ENCODE peak calls at places on chromosomes 11 and 22, in four cellular contexts. F is naive thymus-derived CD4-positive, alpha-beta T cell; N is psoas muscle; J is gastrocnemius medialis. O is an unnamed sample. For H3K27me3 and H3K9me3, the result is how much of the 10 kb centered on the place peaks cover.

GRCh38 chr11:33773399-33774355 is 643 bp downstream of the FBXO3 start:
- DNase-seq in F (peak), N (peak), J (no peak), O (peak)

GRCh38 chr11:60925685-60926267 is 1.5 kb downstream of the TMEM132A start:
- DNase-seq in F (no peak), N (no peak), J (no peak), O (no peak)

GRCh38 chr11:7143908-7144307 is 55.1 kb downstream of the RBMXL2 start:
- DNase-seq in F (no peak), N (no peak), J (no peak), O (no peak)

GRCh38 chr22:43449831-43450225 is 38.0 kb downstream of the MPPED1 start:
- DNase-seq in F (no peak), N (no peak), J (no peak), O (no peak)

GRCh38 chr11:130817608-130817944 is 98.7 kb downstream of the SNX19 start:
- DNase-seq in F (no peak), N (no peak), J (peak), O (no peak)

GRCh38 chr11:108037636-108038035 is 28.9 kb downstream of the CUL5 start:
- DNase-seq in F (no peak), N (no peak), J (no peak), O (no peak)

GRCh38 chr11:20873054-20873453 is 203.7 kb downstream of the NELL1 start:
- DNase-seq in F (no peak), N (no peak), J (no peak), O (no peak)

GRCh38 chr11:77557553-77557952 is 32.2 kb upstream of the AQP11 start:
- DNase-seq in F (no peak), N (no peak), J (no peak), O (no peak)

GRCh38 chr11:125542709-125543108 is 26.6 kb upstream of the EI24 start:
- DNase-seq in F (no peak), N (no peak), J (no peak), O (no peak)

GRCh38 chr11:120068114-120068573 is 69.8 kb downstream of the TRIM29 start:
- DNase-seq in F (no peak), N (no peak), J (no peak), O (no peak)

GRCh38 chr11:7651140-7651551 is 22.2 kb downstream of the CYB5R2 start:
- DNase-seq in F (no peak), N (no peak), J (no peak), O (no peak)

GRCh38 chr11:70776914-70777532 is 378.7 kb downstream of the CTTN start:
- DNase-seq in F (no peak), N (no peak), J (no peak), O (no peak)

GRCh38 chr11:108774037-108774436 is 109.2 kb downstream of the DDX10 start:
- DNase-seq in F (no peak), N (no peak), J (no peak), O (no peak)

DNA sequence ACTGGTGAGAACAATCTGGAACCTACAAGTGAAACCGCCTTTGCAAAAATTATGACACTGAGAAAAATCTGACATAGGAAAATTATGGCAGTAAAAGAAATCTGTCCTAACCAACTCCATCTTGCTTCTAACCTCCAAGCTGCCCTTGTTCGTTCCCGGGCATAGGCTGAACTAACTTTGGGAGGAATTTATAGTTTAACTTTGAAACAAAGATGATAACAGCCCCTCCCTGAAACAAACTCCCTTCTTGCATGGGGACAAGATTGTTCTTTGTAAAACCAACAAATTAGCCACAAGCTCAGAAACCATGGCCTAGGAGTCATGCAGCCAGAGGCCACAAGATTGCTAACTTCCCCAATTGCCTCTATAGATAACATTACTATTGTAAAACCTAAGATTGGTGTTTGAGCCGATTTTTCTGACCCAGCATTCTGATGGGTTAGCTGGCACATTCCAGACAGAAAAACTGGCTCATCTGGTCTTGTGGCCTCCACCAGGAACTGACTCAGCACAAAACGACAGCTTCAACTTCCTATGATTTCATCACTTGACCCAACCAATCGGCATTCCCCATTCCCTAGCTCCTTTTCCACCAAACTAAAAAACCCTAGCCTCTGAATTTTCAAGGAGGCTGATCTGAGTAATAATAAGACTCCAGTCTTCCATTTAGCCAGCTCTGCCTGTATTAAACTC is 3.6 kb upstream of the CCDC81 start:
- DNase-seq in F (no peak), N (no peak), J (no peak), O (no peak)
- H3K4me3 ChIP-seq in F (no peak), N (no peak), J (no peak), O (no peak)

GRCh38 chr11:69396948-69397307 is 84.5 kb upstream of the LINC01488 start:
- DNase-seq in F (no peak), N (no peak), J (no peak), O (no peak)
- H3K27me3 ChIP-seq in F (under half), N (under half), J (under half), O (under half)

GRCh38 chr22:48720662-48721393 is 1106.8 kb downstream of the BRD1 start:
- DNase-seq in F (no peak), N (no peak), J (no peak), O (no peak)
- H3K9me3 ChIP-seq in F (under half), N (under half), J (under half), O (under half)

GRCh38 chr11:22162754-22163153 is 30.1 kb upstream of the ANO5 start:
- DNase-seq in F (no peak), N (no peak), J (no peak), O (no peak)
- H3K4me3 ChIP-seq in F (no peak), N (no peak), J (no peak), O (no peak)

O was measured in CD8-positive, alpha-beta T cell.